ENCODE peak calls at places on chromosomes 13 and 19, in four cellular contexts. Y is breast epithelium, I is HS-5, U is frontal cortex. B is an unnamed sample.

GRCh38 chr13:105996391-105997028 is 539.0 kb downstream of the EFNB2 start:
- DNase-seq in U (no peak), Y (no peak), I (no peak), B (no peak)

GRCh38 chr19:45294291-45295029 is 28.2 kb downstream of the CKM start:
- DNase-seq in I (no peak), U (no peak), Y (no peak), B (no peak)

GRCh38 chr19:16034180-16034579 is 42.1 kb upstream of the TPM4 start:
- DNase-seq in Y (no peak), I (no peak), U (no peak), B (no peak)

GRCh38 chr13:106263801-106264200 is 271.7 kb downstream of the EFNB2 start:
- DNase-seq in U (no peak), I (no peak), Y (no peak), B (no peak)

GRCh38 chr13:94858856-94859811 is 146.8 kb upstream of the SOX21 start:
- DNase-seq in U (no peak), I (no peak), Y (no peak), B (no peak)

GRCh38 chr13:75178436-75178835 is 303.5 kb downstream of the TBC1D4 start:
- DNase-seq in I (no peak), U (no peak), Y (no peak), B (no peak)

GRCh38 chr19:41426952-41427646 is at the start of gene B3GNT8:
- DNase-seq in I (no peak), Y (peak), U (no peak), B (peak)

GRCh38 chr19:43562698-43563241 is 12.6 kb downstream of the XRCC1 start:
- DNase-seq in I (peak), Y (no peak), U (no peak), B (peak)

GRCh38 chr13:106472621-106473020 is 62.8 kb downstream of the EFNB2 start:
- DNase-seq in I (no peak), Y (no peak), U (no peak), B (no peak)

GRCh38 chr19:35038623-35039512 is 2.7 kb upstream of the HPN start:
- DNase-seq in U (no peak), I (no peak), Y (no peak), B (no peak)

B was measured in stromal cell of bone marrow.